ENCODE peak calls at places on chromosome 7, in six cellular contexts. Z is A549, F is K562, K is GM12878, G is HepG2, M is upper lobe of left lung. S is an unnamed sample.

GRCh38 chr7:17374654-17375053 is 76.2 kb downstream of the AHR start:
- ATAC-seq in G (no peak), K (peak), M (no peak), Z (no peak), F (no peak), S (no peak)

GRCh38 chr7:123718773-123719480 is 29.9 kb downstream of the WASL start:
- ATAC-seq in Z (no peak), F (peak), G (no peak), K (no peak), M (peak), S (no peak)

GRCh38 chr7:97117372-97118188 is at the start of gene SDHAF3:
- ATAC-seq in K (peak), Z (peak), M (peak), G (peak), F (peak), S (peak)

GRCh38 chr7:45716380-45717203 is 142.4 kb downstream of the ADCY1 start:
- ATAC-seq in M (no peak), K (no peak), G (no peak), Z (no peak), F (no peak), S (no peak)

GRCh38 chr7:139304517-139304916 is 36.6 kb upstream of the FMC1 start:
- ATAC-seq in F (no peak), M (no peak), G (no peak), K (no peak), Z (no peak), S (no peak)

GRCh38 chr7:153675141-153675540 is 377.1 kb upstream of the DPP6 start:
- ATAC-seq in M (no peak), F (no peak), G (no peak), K (no peak), Z (no peak), S (no peak)

GRCh38 chr7:128876586-128876977 is 13.9 kb downstream of the ATP6V1F start:
- ATAC-seq in F (no peak), K (no peak), M (no peak), Z (no peak), G (no peak), S (no peak)

GRCh38 chr7:130273863-130274262 is 7.2 kb downstream of the CPA2 start:
- ATAC-seq in K (no peak), M (peak), F (no peak), Z (no peak), G (no peak), S (peak)

GRCh38 chr7:105857009-105857952 is 19.1 kb downstream of the ATXN7L1 start:
- ATAC-seq in Z (no peak), F (no peak), G (peak), K (no peak), M (no peak), S (no peak)

GRCh38 chr7:141685285-141686035 is 16.5 kb downstream of the DENND11 start:
- ATAC-seq in M (peak), G (no peak), K (no peak), F (peak), Z (no peak), S (no peak)

GRCh38 chr7:42843209-42843800 is 68.6 kb downstream of the C7orf25 start:
- ATAC-seq in K (peak), M (peak), F (peak), Z (peak), G (peak), S (no peak)

GRCh38 chr7:2843711-2844152 is 376 bp downstream of the GNA12 start:
- ATAC-seq in M (peak), Z (no peak), G (no peak), K (peak), F (peak), S (peak)

GRCh38 chr7:131027287-131027773 is 293.3 kb upstream of the KLF14 start:
- ATAC-seq in Z (peak), K (peak), M (peak), F (peak), G (no peak), S (peak)

GRCh38 chr7:98210513-98211220 is 572 bp upstream of the BHLHA15 start:
- ATAC-seq in K (no peak), G (no peak), F (no peak), Z (peak), M (no peak), S (no peak)

GRCh38 chr7:43509906-43510305 is 73.0 kb upstream of the STK17A start:
- ATAC-seq in Z (no peak), K (no peak), F (no peak), G (no peak), M (no peak), S (no peak)

GRCh38 chr7:74554178-74554577 is 100.5 kb downstream of the GTF2IRD1 start:
- ATAC-seq in M (peak), K (peak), Z (peak), F (peak), G (no peak), S (no peak)

GRCh38 chr7:149799397-149800168 is 26.2 kb upstream of the ZNF467 start:
- ATAC-seq in K (peak), G (peak), Z (peak), F (peak), M (no peak), S (no peak)

GRCh38 chr7:71216211-71216610 is 84.3 kb downstream of the GALNT17 start:
- ATAC-seq in Z (no peak), F (no peak), M (no peak), K (no peak), G (no peak), S (no peak)

GRCh38 chr7:71221549-71221948 is 89.6 kb downstream of the GALNT17 start:
- ATAC-seq in Z (no peak), K (no peak), M (peak), G (no peak), F (no peak), S (peak)

GRCh38 chr7:71221049-71221448 is 89.1 kb downstream of the GALNT17 start:
- ATAC-seq in Z (no peak), F (no peak), K (no peak), M (no peak), G (no peak), S (no peak)

GRCh38 chr7:71220210-71220695 is 88.3 kb downstream of the GALNT17 start:
- ATAC-seq in F (peak), K (no peak), Z (no peak), M (peak), G (no peak), S (peak)
- TF ChIP-seq EP300 in F (no peak), K (no peak), Z (no peak), M (no peak), G (no peak), S (peak)

GRCh38 chr7:108310351-108310750 is 145.9 kb downstream of the NRCAM start:
- ATAC-seq in Z (no peak), M (no peak), K (no peak), F (no peak), G (no peak), S (no peak)

GRCh38 chr7:108308913-108309312 is 147.3 kb downstream of the NRCAM start:
- ATAC-seq in M (no peak), F (no peak), G (no peak), K (peak), Z (peak), S (peak)

GRCh38 chr7:108313086-108313485 is 143.2 kb downstream of the NRCAM start:
- ATAC-seq in Z (no peak), M (no peak), G (no peak), K (no peak), F (no peak), S (no peak)

GRCh38 chr7:108314049-108314448 is 142.2 kb downstream of the NRCAM start:
- ATAC-seq in F (no peak), K (no peak), G (no peak), M (no peak), Z (no peak), S (no peak)

GRCh38 chr7:108311446-108312168 is 144.6 kb downstream of the NRCAM start:
- ATAC-seq in G (no peak), M (no peak), K (peak), Z (no peak), F (no peak), S (no peak)
- TF ChIP-seq EP300 in G (no peak), M (no peak), K (peak), Z (no peak), F (no peak), S (no peak)

GRCh38 chr7:30225863-30226361 is 58.5 kb upstream of the ZNRF2 start:
- ATAC-seq in K (peak), M (peak), F (no peak), Z (peak), G (peak), S (peak)
- TF ChIP-seq EP300 in K (peak), M (no peak), F (no peak), Z (no peak), G (no peak), S (no peak)

GRCh38 chr7:107563761-107564552 is at the start of the genes COG5 and DUS4L:
- ATAC-seq in M (peak), G (peak), F (peak), K (peak), Z (peak), S (peak)
- TF ChIP-seq EP300 in M (no peak), G (peak), F (no peak), K (no peak), Z (no peak), S (no peak)

DNA sequence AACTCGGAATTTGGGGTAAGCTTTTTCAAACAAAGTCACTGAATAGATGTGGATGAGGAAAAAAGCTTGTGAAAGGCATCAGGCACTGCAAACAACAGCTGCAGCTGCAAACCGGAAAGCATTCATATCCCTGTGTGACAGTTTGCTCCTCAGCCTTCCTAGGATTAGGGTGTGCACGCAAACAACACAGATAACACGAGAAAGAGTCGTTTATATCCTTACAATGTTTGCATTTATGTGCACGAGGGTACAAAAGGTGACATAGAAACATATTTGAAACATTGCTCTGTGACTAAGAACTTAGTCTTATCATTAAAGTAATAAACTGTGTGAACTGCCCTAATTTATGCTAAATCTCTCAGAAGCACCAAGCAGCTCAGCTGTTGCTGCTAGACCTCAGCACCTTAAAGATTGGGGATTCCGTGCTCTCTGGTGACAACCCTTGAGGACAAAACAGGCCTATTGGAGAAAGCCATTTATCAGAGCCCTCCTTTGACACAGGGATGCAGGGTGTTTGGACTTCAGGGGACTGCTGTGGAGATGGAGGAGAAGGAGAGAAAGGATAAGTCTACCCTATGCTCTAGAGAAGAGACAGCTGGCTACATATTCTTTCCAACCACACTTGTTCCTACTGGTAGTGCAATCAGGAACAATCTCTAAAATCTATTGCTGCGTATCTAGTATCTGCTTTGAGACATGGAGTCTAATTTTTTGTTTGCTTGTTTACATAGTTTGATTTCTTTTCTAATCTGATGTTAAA is 176.2 kb downstream of the GNAT3 start:
- ATAC-seq in M (no peak), F (no peak), Z (no peak), G (peak), K (no peak), S (peak)
- TF ChIP-seq EP300 in M (no peak), F (no peak), Z (no peak), G (no peak), K (no peak), S (no peak)

GRCh38 chr7:95660023-95660434 is 63.7 kb upstream of the PDK4 start:
- ATAC-seq in F (no peak), Z (no peak), M (no peak), K (no peak), G (no peak), S (peak)
- TF ChIP-seq EP300 in F (no peak), Z (no peak), M (no peak), K (no peak), G (no peak), S (peak)

DNA sequence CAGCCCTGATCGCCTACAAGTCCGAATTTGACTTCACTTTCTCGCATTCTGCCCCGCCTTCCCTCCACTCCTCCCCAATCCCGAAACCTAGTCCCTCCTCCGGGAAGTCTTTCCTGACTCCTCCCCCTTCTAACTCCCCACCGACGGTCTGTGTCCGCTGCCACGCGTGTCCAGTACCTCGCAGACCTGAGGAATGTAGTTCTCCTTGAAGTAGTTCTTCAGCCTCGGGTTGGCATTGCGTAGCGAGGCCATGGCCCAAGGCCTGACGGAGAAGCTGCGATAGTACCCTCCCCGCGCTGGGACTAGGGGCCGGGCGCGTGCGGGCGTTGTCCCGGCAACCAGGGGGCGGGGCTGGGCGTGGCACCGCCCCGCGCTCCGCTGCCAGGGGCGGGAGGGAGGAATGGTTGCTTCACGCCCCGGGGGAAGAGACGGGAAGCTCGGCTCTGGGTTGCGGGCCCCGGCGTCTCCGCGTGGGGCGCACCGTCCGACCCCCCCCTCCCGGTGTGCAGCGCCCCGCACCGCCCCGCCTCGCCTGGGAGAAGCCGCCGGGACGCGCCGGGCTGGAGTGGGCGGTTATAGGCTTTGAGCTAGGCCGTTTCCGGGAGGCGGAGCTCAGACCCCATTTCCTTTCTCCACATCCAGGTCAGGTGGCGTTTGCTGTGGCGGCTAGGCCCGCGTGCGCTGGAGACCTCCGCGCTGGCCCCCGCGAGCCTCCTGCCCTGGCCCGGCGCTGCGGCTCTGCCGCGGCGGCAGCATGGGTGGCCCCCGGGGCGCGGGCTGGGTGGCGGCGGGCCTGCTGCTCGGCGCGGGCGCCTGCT is at the start of the genes ARMC10 and FBXL13:
- ATAC-seq in K (peak), Z (peak), G (peak), F (peak), M (peak), S (peak)
- TF ChIP-seq EP300 in K (no peak), Z (peak), G (no peak), F (no peak), M (no peak), S (no peak)